ENCODE peak calls at places on chromosomes 7 and 10, in nine cellular contexts. P is heart left ventricle, S is psoas muscle, K is GM12878, G is breast epithelium, L is hepatocyte, C is PC-9, F is A673, M is substantia nigra. D is an unnamed sample.

GRCh38 chr10:125370578-125370977 is 210.2 kb upstream of the CTBP2 start:
- DNase-seq in P (no peak), S (no peak), K (no peak), G (no peak), L (peak), C (no peak), F (peak), M (no peak), D (peak)

GRCh38 chr7:101238226-101239182 is 902 bp upstream of the CLDN15 start:
- DNase-seq in P (peak), S (no peak), K (no peak), G (no peak), L (no peak), C (no peak), F (no peak), M (no peak), D (no peak)

GRCh38 chr10:121627810-121628209 is 29.6 kb upstream of the FGFR2 start:
- DNase-seq in P (no peak), S (no peak), K (no peak), G (no peak), L (peak), C (no peak), F (no peak), M (no peak), D (no peak)

GRCh38 chr10:125213541-125214282 is 53.3 kb upstream of the CTBP2 start:
- DNase-seq in P (no peak), S (no peak), K (no peak), G (no peak), L (peak), C (no peak), F (no peak), M (no peak), D (no peak)

GRCh38 chr10:72097448-72098300 is 9.3 kb upstream of the SPOCK2 start:
- DNase-seq in P (no peak), S (no peak), K (no peak), G (no peak), L (peak), C (peak), F (no peak), M (no peak), D (no peak)

GRCh38 chr10:124612611-124613498 is 131.3 kb downstream of the FAM53B start:
- DNase-seq in P (no peak), S (peak), K (no peak), G (no peak), L (no peak), C (peak), F (no peak), M (no peak), D (no peak)

GRCh38 chr10:103915794-103916193 is 2.2 kb downstream of the STN1 start:
- DNase-seq in P (no peak), S (no peak), K (no peak), G (no peak), L (no peak), C (no peak), F (no peak), M (no peak), D (no peak)

GRCh38 chr10:14659626-14660196 is 115.0 kb downstream of the FAM107B start:
- DNase-seq in P (peak), S (no peak), K (peak), G (no peak), L (no peak), C (no peak), F (no peak), M (no peak), D (peak)

DNA sequence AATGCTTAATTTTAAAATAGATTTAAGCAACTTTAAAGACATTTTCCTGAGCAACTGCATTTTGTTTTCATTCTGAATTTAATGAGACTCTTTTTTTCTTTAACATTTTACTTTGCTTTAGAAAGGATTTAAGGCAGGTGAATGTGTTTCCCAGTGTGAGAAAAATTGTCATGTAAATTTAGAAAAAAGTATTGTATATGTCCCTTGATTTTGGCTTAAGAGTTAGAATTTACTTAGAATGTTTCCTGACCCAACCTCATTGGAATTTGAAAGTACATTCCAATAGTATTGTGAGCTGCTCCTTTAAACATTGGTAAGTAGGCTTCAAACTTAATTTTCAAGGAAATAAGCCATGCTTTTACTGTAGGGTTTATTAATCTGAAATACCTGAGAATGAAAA is 110.2 kb downstream of the PTEN start:
- DNase-seq in P (no peak), S (no peak), K (no peak), G (no peak), L (no peak), C (no peak), F (no peak), M (no peak), D (no peak)
- H3K27ac ChIP-seq in P (no peak), S (no peak), K (no peak), G (no peak), L (no peak), C (no peak), F (no peak), M (no peak), D (no peak)

GRCh38 chr10:91559170-91559569 is 73.7 kb downstream of the PPP1R3C start:
- DNase-seq in P (no peak), S (no peak), K (no peak), G (no peak), L (no peak), C (no peak), F (no peak), M (no peak), D (no peak)

GRCh38 chr10:91558473-91558872 is 74.4 kb downstream of the PPP1R3C start:
- DNase-seq in P (no peak), S (no peak), K (no peak), G (no peak), L (no peak), C (no peak), F (no peak), M (no peak), D (no peak)

GRCh38 chr10:91556691-91557529 is 76.0 kb downstream of the PPP1R3C start:
- DNase-seq in P (no peak), S (no peak), K (no peak), G (no peak), L (peak), C (no peak), F (no peak), M (no peak), D (no peak)

GRCh38 chr10:91559750-91560149 is 73.1 kb downstream of the PPP1R3C start:
- DNase-seq in P (no peak), S (no peak), K (no peak), G (no peak), L (no peak), C (no peak), F (no peak), M (no peak), D (no peak)

DNA sequence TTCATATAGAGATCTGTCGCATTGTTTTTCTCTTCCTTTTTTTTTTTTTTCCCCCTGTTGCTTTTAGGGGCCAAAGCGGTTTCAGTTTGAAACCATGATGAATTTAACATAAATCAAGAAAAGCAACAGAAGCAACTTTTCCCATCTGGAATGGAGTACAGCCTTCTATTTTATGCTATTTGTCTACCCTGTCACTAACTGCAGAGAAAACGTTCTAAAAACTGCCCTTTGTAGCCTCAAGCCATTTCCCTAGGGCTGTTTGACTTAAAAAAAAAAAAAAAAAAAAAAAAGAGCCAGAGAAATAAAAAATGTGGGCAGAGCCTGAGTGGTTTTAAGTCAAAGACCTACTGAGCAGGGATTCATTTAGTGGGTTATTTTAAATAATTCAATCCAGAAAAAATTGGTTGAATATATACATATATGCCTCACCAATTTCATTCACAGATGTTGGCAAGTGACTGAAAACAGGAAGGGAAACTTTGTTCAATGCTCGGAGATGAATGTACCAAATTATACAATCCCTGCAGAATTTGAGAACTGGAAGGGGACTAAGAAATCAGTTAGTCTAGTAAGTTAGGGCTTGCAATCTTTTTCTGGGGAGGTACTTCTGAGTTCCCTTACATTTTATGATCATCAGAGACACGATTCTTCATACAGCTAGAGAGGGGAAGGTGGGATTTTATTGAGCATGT is 75.2 kb downstream of the PPP1R3C start:
- DNase-seq in P (no peak), S (no peak), K (no peak), G (no peak), L (no peak), C (no peak), F (no peak), M (no peak), D (no peak)
- H3K27ac ChIP-seq in P (no peak), S (peak), K (no peak), G (no peak), L (peak), C (no peak), F (no peak), M (no peak), D (no peak)

DNA sequence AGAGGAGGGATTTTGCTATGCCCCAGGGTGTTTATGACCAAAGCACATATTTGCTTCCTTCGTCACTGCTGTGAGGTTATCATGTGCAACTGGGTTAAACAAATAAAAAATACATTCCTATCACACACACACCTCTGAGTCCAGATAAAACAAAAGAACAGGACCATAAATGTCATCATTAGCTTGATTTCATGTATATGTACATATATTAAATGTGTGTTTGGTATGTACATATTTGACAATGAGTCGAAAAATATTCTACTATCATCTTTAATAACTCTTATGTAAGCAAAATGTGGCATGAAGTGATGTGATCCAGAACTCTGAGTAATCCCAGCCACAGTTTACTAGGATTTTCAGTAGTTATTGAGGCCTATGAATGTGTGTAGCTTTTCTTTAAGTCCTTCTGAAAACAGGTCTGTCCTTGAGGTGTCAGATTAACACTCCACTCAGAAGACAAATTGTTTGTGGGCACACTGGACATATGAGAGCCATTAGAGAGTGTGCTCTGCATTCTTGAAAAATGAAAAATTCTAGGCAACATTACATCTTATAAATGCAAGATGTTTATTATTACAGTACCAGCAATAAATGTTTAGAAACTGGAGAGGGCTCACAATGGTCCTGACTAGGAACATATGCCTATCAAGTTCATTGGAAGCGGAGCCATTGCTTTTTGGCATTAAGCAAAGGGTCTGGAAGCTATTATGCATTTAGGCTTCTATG is 335.1 kb upstream of the SEMA3A start:
- DNase-seq in P (no peak), S (no peak), K (no peak), G (no peak), L (peak), C (peak), F (no peak), M (no peak), D (no peak)
- H3K27ac ChIP-seq in P (no peak), S (no peak), K (no peak), G (no peak), L (peak), C (peak), F (no peak), M (no peak), D (no peak)

GRCh38 chr10:664248-664647 is 25.2 kb downstream of the DIP2C start:
- DNase-seq in P (no peak), S (no peak), K (no peak), G (no peak), L (no peak), C (no peak), F (no peak), M (no peak), D (no peak)

GRCh38 chr10:663844-664243 is 25.6 kb downstream of the DIP2C start:
- DNase-seq in P (no peak), S (no peak), K (no peak), G (no peak), L (no peak), C (no peak), F (no peak), M (peak), D (no peak)

GRCh38 chr10:665579-666091 is 23.8 kb downstream of the DIP2C start:
- DNase-seq in P (peak), S (no peak), K (no peak), G (no peak), L (no peak), C (no peak), F (no peak), M (no peak), D (peak)

GRCh38 chr10:663466-663751 is 26.1 kb downstream of the DIP2C start:
- DNase-seq in P (no peak), S (no peak), K (no peak), G (no peak), L (no peak), C (no peak), F (no peak), M (no peak), D (no peak)

DNA sequence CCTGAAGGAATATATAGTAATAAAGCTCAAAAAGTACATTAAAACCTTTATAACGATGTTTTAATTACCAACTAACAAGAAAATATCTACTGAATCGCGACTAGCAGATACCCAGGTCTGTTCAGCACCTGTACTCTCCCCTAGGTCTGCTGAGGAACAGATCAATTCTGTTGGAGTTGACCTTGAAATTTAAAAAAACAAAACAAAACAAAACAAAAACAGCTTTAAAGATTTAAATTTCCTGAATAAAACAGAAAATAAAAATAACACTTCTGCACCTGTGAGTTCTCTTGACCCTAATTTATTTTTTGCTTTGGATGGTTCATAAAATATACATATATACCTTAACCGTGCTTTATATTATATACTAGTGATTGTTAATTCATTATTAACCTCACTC is 24.6 kb downstream of the DIP2C start:
- DNase-seq in P (no peak), S (no peak), K (no peak), G (no peak), L (no peak), C (no peak), F (no peak), M (no peak), D (no peak)
- H3K27ac ChIP-seq in P (no peak), S (no peak), K (no peak), G (no peak), L (no peak), C (no peak), F (no peak), M (peak), D (peak)

DNA sequence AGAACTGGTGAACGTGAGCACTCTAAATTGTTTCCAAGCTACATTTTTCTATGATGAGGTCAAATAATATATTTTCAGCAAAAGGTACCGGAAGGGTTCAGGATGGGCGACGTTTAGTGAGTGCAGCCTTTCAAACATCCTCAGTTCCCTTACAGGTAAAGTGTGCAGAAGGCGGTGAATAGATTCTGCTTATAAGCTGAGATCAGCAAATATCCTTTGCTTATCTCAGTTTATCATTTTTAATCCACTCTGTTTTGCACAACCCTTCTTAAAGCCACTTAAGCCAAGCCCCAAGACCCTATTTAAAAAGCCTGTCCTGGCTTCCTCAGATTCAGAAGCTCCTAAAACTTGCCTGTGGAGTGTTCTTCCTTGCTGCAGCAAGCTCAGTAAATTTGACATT is 103.1 kb upstream of the DGKB start:
- DNase-seq in P (no peak), S (no peak), K (no peak), G (no peak), L (no peak), C (no peak), F (no peak), M (no peak), D (no peak)
- H3K27ac ChIP-seq in P (no peak), S (no peak), K (no peak), G (no peak), L (no peak), C (no peak), F (no peak), M (no peak), D (no peak)

GRCh38 chr10:24114561-24114960 is 94.4 kb upstream of the KIAA1217 start:
- DNase-seq in P (no peak), S (no peak), K (no peak), G (no peak), L (no peak), C (no peak), F (peak), M (no peak), D (no peak)

GRCh38 chr10:24119919-24120318 is 89.0 kb upstream of the KIAA1217 start:
- DNase-seq in P (no peak), S (no peak), K (no peak), G (no peak), L (no peak), C (no peak), F (no peak), M (no peak), D (no peak)

GRCh38 chr10:24115403-24115802 is 93.5 kb upstream of the KIAA1217 start:
- DNase-seq in P (no peak), S (peak), K (no peak), G (no peak), L (no peak), C (no peak), F (no peak), M (no peak), D (no peak)

GRCh38 chr10:24120651-24121050 is 88.3 kb upstream of the KIAA1217 start:
- DNase-seq in P (no peak), S (no peak), K (no peak), G (no peak), L (no peak), C (no peak), F (no peak), M (no peak), D (no peak)

GRCh38 chr10:24118246-24118645 is 90.7 kb upstream of the KIAA1217 start:
- DNase-seq in P (no peak), S (no peak), K (no peak), G (no peak), L (no peak), C (no peak), F (peak), M (no peak), D (no peak)
- H3K27ac ChIP-seq in P (peak), S (peak), K (no peak), G (no peak), L (no peak), C (no peak), F (peak), M (no peak), D (peak)

GRCh38 chr10:6581750-6582697 is 1.9 kb upstream of the PRKCQ start:
- DNase-seq in P (no peak), S (no peak), K (no peak), G (no peak), L (no peak), C (no peak), F (no peak), M (no peak), D (no peak)

GRCh38 chr10:6578221-6579192 is 1.6 kb downstream of the PRKCQ start:
- DNase-seq in P (no peak), S (no peak), K (no peak), G (no peak), L (no peak), C (no peak), F (no peak), M (no peak), D (no peak)

GRCh38 chr10:6579904-6580278 is at the start of gene PRKCQ:
- DNase-seq in P (no peak), S (no peak), K (no peak), G (no peak), L (no peak), C (peak), F (peak), M (no peak), D (no peak)

GRCh38 chr10:6580279-6581029 is 378 bp upstream of the PRKCQ start:
- DNase-seq in P (peak), S (peak), K (no peak), G (no peak), L (peak), C (peak), F (peak), M (peak), D (peak)

GRCh38 chr10:6579193-6579903 is 728 bp downstream of the PRKCQ start:
- DNase-seq in P (no peak), S (no peak), K (no peak), G (no peak), L (no peak), C (no peak), F (no peak), M (no peak), D (no peak)
- H3K27ac ChIP-seq in P (no peak), S (peak), K (no peak), G (no peak), L (no peak), C (no peak), F (no peak), M (peak), D (peak)

D was measured in left lung.